ENCODE peak calls at places on chromosome 1, in eight cellular contexts. P, V, K, I, Y, X, D and O are unnamed samples.

GRCh38 chr1:44645466-44646244 is 28.6 kb downstream of the TMEM53 start:
- DNase-seq in K (peak; percentile 45), D (peak; percentile 89), Y (no peak), I (peak; percentile 72), V (no peak), X (peak; percentile 85), P (peak; percentile 84), O (peak; percentile 28)

GRCh38 chr1:6157528-6158174 is 22.5 kb downstream of the CHD5 start:
- DNase-seq in I (no peak), K (peak; percentile 30), P (no peak), D (no peak), X (no peak), Y (no peak), V (no peak), O (no peak)

GRCh38 chr1:227888404-227889046 is 59.2 kb downstream of the WNT9A start:
- DNase-seq in I (no peak), Y (no peak), K (peak; percentile 57), V (no peak), D (peak; percentile 40), P (peak; percentile 44), X (no peak), O (no peak)

GRCh38 chr1:213166868-213167267 is 115.8 kb downstream of the RPS6KC1 start:
- DNase-seq in D (no peak), V (no peak), K (no peak), X (no peak), P (no peak), Y (no peak), I (no peak), O (no peak)

GRCh38 chr1:156704930-156705320 is 458 bp downstream of the CRABP2 start:
- DNase-seq in D (peak; percentile 82), X (peak; percentile 62), V (peak; percentile 48), P (no peak), I (peak; percentile 64), Y (no peak), K (peak; percentile 78), O (peak; percentile 29)

GRCh38 chr1:31723828-31724359 is 20.1 kb upstream of the COL16A1 start:
- DNase-seq in I (peak; percentile 74), V (peak; percentile 69), D (peak; percentile 74), Y (no peak), K (no peak), X (peak; percentile 65), P (peak; percentile 72), O (peak; percentile 60)

GRCh38 chr1:32701951-32702598 is 495 bp downstream of the SYNC start:
- DNase-seq in V (peak; percentile 71), D (peak; percentile 75), Y (no peak), P (peak; percentile 54), X (peak; percentile 46), I (peak; percentile 66), K (peak; percentile 81), O (peak; percentile 37)

GRCh38 chr1:43556772-43557171 is 26.1 kb downstream of the PTPRF start:
- DNase-seq in P (no peak), D (no peak), Y (no peak), X (no peak), V (no peak), I (no peak), K (no peak), O (no peak)

GRCh38 chr1:244012232-244012631 is 38.9 kb upstream of the ZBTB18 start:
- DNase-seq in P (no peak), Y (no peak), K (no peak), V (no peak), I (peak; percentile 32), D (no peak), X (peak; percentile 49), O (no peak)

GRCh38 chr1:244011251-244011650 is 39.8 kb upstream of the ZBTB18 start:
- DNase-seq in P (no peak), V (no peak), Y (no peak), K (no peak), I (no peak), D (no peak), X (no peak), O (no peak)

GRCh38 chr1:244010599-244011211 is 40.4 kb upstream of the ZBTB18 start:
- DNase-seq in K (no peak), P (no peak), V (no peak), Y (no peak), X (no peak), I (no peak), D (no peak), O (no peak)

GRCh38 chr1:244013100-244013499 is 38.0 kb upstream of the ZBTB18 start:
- DNase-seq in D (no peak), P (no peak), V (no peak), X (no peak), I (no peak), K (no peak), Y (no peak), O (no peak)

GRCh38 chr1:244011796-244012195 is 39.3 kb upstream of the ZBTB18 start:
- DNase-seq in D (no peak), K (no peak), V (no peak), P (no peak), X (no peak), Y (no peak), I (no peak), O (no peak)
- H3K4me3 ChIP-seq in D (no peak overlapping the region), K (no peak overlapping the region), V (no peak overlapping the region), P (no peak overlapping the region), X (no peak overlapping the region), Y (no peak overlapping the region), I (no peak overlapping the region), O (no peak overlapping the region)

GRCh38 chr1:151991663-151992344 is 1.9 kb downstream of the S100A10 start:
- DNase-seq in K (no peak), I (no peak), P (no peak), Y (no peak), V (no peak), X (no peak), D (no peak), O (no peak)

GRCh38 chr1:151988405-151988851 is 5.2 kb downstream of the S100A10 start:
- DNase-seq in Y (no peak), D (no peak), K (no peak), P (no peak), X (peak; percentile 96), I (no peak), V (no peak), O (no peak)

GRCh38 chr1:151989131-151989868 is 4.4 kb downstream of the S100A10 start:
- DNase-seq in X (peak; percentile 92), K (peak; percentile 44), I (peak; percentile 85), V (peak; percentile 87), D (peak; percentile 78), Y (no peak), P (no peak), O (peak; percentile 60)

GRCh38 chr1:151990856-151991198 is 2.8 kb downstream of the S100A10 start:
- DNase-seq in X (peak; percentile 56), P (no peak), I (no peak), K (no peak), Y (no peak), V (no peak), D (no peak), O (no peak)

DNA sequence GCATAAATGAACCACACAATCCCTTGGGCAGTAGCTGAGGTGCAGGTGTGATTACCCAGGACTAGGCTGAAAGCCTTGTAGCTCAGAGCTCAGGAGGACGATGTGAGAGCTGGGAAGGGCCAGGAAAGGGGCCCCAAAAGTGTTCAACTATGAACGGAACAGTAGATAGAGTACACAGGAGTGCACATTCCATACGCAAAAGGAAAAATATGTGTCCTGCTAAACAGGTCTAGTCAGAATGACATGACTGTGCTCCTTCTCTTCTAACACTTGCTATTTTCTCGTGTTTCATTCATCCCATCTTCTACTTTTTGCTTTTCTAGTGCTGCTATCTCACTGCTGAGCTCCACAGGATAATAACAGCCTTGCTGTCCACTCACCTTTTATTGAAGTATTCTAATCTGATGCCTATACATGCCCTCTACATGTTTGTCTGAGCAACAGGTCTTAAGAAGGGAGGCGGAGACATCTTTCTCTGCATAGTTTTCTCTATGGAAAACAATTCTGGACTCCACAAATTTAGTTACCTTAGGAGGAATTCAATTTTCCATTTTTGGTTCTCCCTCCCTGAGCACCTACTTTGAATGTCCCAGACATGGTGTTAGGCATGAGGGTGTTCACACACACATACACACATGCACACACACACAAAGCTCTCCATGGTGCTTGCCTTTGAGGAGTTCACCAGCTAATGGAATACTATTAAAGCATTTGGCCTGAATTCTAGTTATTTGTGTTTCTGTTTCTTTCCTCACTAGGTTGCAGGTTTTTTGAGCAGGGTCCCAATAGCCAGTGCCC is 3.4 kb downstream of the S100A10 start:
- DNase-seq in D (no peak), Y (no peak), I (no peak), X (no peak), V (no peak), K (no peak), P (no peak), O (no peak)
- H3K4me3 ChIP-seq in D (no peak overlapping the region), Y (peak overlapping the region; percentile 91), I (peak overlapping the region; percentile 22), X (peak overlapping the region; percentile 96), V (peak overlapping the region; percentile 84), K (no peak overlapping the region), P (no peak overlapping the region), O (peak overlapping the region; percentile 94)

GRCh38 chr1:239394107-239394506 is 7.7 kb downstream of the CHRM3 start:
- DNase-seq in V (no peak), D (no peak), K (no peak), Y (no peak), X (no peak), P (no peak), I (no peak), O (no peak)

GRCh38 chr1:239386453-239387303 is at the start of gene CHRM3:
- DNase-seq in X (no peak), I (peak; percentile 36), K (peak; percentile 94), P (peak; percentile 66), Y (no peak), D (peak; percentile 41), V (peak; percentile 83), O (no peak)

GRCh38 chr1:239387304-239388231 is 1.2 kb downstream of the CHRM3 start:
- DNase-seq in I (no peak), X (no peak), D (no peak), V (no peak), Y (no peak), K (peak; percentile 78), P (no peak), O (no peak)

GRCh38 chr1:239388578-239388977 is 2.2 kb downstream of the CHRM3 start:
- DNase-seq in Y (no peak), V (no peak), I (no peak), K (no peak), P (no peak), D (no peak), X (no peak), O (no peak)

DNA sequence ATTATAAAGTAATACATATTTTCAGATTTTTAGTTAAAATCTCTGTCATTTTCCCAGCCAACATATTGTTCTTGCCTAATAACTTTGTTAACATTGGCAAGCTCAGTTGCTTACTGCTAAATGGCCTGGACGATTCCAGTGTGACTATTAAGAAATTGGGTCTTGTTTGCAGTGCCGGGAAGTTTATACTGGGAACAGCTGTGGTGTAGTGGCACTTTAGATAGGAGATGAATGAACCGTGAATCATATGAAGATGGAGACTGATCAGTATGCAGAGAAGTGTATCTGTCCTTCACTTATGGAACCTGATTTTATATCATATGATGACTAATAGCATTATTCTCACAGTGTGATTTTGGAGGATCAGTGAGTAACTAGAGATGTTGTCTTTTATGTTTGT is 3.3 kb downstream of the CHRM3 start:
- DNase-seq in D (no peak), X (no peak), I (no peak), Y (no peak), K (no peak), P (no peak), V (no peak), O (no peak)
- H3K4me3 ChIP-seq in D (no peak overlapping the region), X (no peak overlapping the region), I (no peak overlapping the region), Y (no peak overlapping the region), K (peak overlapping the region; percentile 77), P (no peak overlapping the region), V (no peak overlapping the region), O (no peak overlapping the region)

GRCh38 chr1:39509360-39510009 is 18.0 kb downstream of the BMP8A start:
- DNase-seq in I (no peak), K (peak; percentile 66), Y (no peak), P (no peak), X (peak; percentile 29), V (peak; percentile 53), D (peak; percentile 67), O (peak; percentile 48)

GRCh38 chr1:39508266-39508665 is 16.8 kb downstream of the BMP8A start:
- DNase-seq in K (peak; percentile 36), D (no peak), V (no peak), I (no peak), P (no peak), X (no peak), Y (no peak), O (no peak)

GRCh38 chr1:39505289-39505688 is 13.9 kb downstream of the BMP8A start:
- DNase-seq in V (no peak), K (no peak), X (no peak), Y (no peak), D (no peak), P (no peak), I (no peak), O (no peak)

GRCh38 chr1:39507230-39507928 is 15.9 kb downstream of the BMP8A start:
- DNase-seq in I (no peak), X (no peak), Y (no peak), V (no peak), D (no peak), K (no peak), P (no peak), O (no peak)

DNA sequence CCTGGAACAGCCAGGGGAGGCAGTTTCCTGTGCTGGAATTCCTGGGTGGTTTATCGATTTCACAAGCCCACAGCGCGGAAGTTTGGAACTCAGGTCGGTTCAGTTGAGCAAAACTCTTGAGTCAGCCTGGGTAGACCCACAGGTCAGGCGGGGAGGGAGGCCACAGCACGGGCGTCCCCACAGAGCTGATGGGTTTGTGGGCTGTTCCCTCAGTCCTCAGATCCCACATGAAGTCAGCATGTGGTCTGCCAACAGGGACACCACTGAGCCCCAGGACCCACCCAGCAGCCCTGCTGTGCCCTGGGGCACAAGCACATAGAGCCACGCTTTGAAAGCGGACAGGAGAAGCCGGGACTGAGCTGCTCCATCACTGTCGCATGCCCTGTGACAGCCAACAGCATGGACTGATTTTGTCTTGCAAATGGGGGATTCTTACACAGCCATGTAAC is 17.4 kb downstream of the BMP8A start:
- DNase-seq in D (no peak), Y (no peak), X (peak; percentile 40), K (no peak), P (no peak), V (no peak), I (no peak), O (no peak)
- H3K4me3 ChIP-seq in D (no peak overlapping the region), Y (no peak overlapping the region), X (no peak overlapping the region), K (no peak overlapping the region), P (no peak overlapping the region), V (no peak overlapping the region), I (no peak overlapping the region), O (no peak overlapping the region)